ENCODE peak calls at places on chromosome 9, in ten cellular contexts. One of them, this sample, is unnamed.

GRCh38 chr9:87382902-87383301 is 114.8 kb upstream of the DAPK1 start:
- DNase-seq in transverse colon: no peak
- DNase-seq in psoas muscle: peak
- DNase-seq in CD4-positive, CD25-positive, alpha-beta regulatory T cell: no peak
- DNase-seq in fibroblast of lung: peak
- DNase-seq in IMR-90: peak
- DNase-seq in right lobe of liver: no peak
- DNase-seq in WERI-Rb-1: no peak
- DNase-seq in heart left ventricle: no peak
- DNase-seq in neural progenitor cell: no peak
- DNase-seq in this sample: no peak

GRCh38 chr9:107792006-107792405 is 302.4 kb upstream of the KLF4 start:
- DNase-seq in transverse colon: no peak
- DNase-seq in psoas muscle: no peak
- DNase-seq in CD4-positive, CD25-positive, alpha-beta regulatory T cell: no peak
- DNase-seq in fibroblast of lung: no peak
- DNase-seq in IMR-90: no peak
- DNase-seq in right lobe of liver: no peak
- DNase-seq in WERI-Rb-1: no peak
- DNase-seq in heart left ventricle: no peak
- DNase-seq in neural progenitor cell: no peak
- DNase-seq in this sample: no peak

GRCh38 chr9:86945868-86946711 is 1.2 kb downstream of the GAS1 start:
- DNase-seq in transverse colon: peak
- DNase-seq in psoas muscle: peak
- DNase-seq in CD4-positive, CD25-positive, alpha-beta regulatory T cell: peak
- DNase-seq in fibroblast of lung: peak
- DNase-seq in IMR-90: peak
- DNase-seq in right lobe of liver: peak
- DNase-seq in WERI-Rb-1: peak
- DNase-seq in heart left ventricle: peak
- DNase-seq in neural progenitor cell: peak
- DNase-seq in this sample: peak

GRCh38 chr9:34665381-34666250 is 3.2 kb upstream of the CCL27 start:
- DNase-seq in transverse colon: peak
- DNase-seq in psoas muscle: peak
- DNase-seq in CD4-positive, CD25-positive, alpha-beta regulatory T cell: peak
- DNase-seq in fibroblast of lung: peak
- DNase-seq in IMR-90: peak
- DNase-seq in right lobe of liver: peak
- DNase-seq in WERI-Rb-1: peak
- DNase-seq in heart left ventricle: peak
- DNase-seq in neural progenitor cell: peak
- DNase-seq in this sample: peak

GRCh38 chr9:37740631-37741328 is 12.8 kb upstream of the TRMT10B start:
- DNase-seq in transverse colon: no peak
- DNase-seq in psoas muscle: no peak
- DNase-seq in CD4-positive, CD25-positive, alpha-beta regulatory T cell: no peak
- DNase-seq in fibroblast of lung: no peak
- DNase-seq in IMR-90: no peak
- DNase-seq in right lobe of liver: no peak
- DNase-seq in WERI-Rb-1: no peak
- DNase-seq in heart left ventricle: no peak
- DNase-seq in neural progenitor cell: no peak
- DNase-seq in this sample: no peak

GRCh38 chr9:75548871-75549270 is 341.6 kb upstream of the PCSK5 start:
- DNase-seq in transverse colon: no peak
- DNase-seq in psoas muscle: no peak
- DNase-seq in CD4-positive, CD25-positive, alpha-beta regulatory T cell: no peak
- DNase-seq in fibroblast of lung: no peak
- DNase-seq in IMR-90: no peak
- DNase-seq in right lobe of liver: no peak
- DNase-seq in WERI-Rb-1: no peak
- DNase-seq in heart left ventricle: no peak
- DNase-seq in neural progenitor cell: no peak
- DNase-seq in this sample: no peak

GRCh38 chr9:94623253-94623652 is 16.1 kb downstream of the FBP1 start:
- DNase-seq in transverse colon: peak
- DNase-seq in psoas muscle: no peak
- DNase-seq in CD4-positive, CD25-positive, alpha-beta regulatory T cell: no peak
- DNase-seq in fibroblast of lung: peak
- DNase-seq in IMR-90: no peak
- DNase-seq in right lobe of liver: no peak
- DNase-seq in WERI-Rb-1: peak
- DNase-seq in heart left ventricle: no peak
- DNase-seq in neural progenitor cell: peak
- DNase-seq in this sample: no peak

GRCh38 chr9:134185536-134186011 is 21.2 kb upstream of the RNU6ATAC start:
- DNase-seq in transverse colon: no peak
- DNase-seq in psoas muscle: no peak
- DNase-seq in CD4-positive, CD25-positive, alpha-beta regulatory T cell: no peak
- DNase-seq in fibroblast of lung: peak
- DNase-seq in IMR-90: no peak
- DNase-seq in right lobe of liver: peak
- DNase-seq in WERI-Rb-1: no peak
- DNase-seq in heart left ventricle: no peak
- DNase-seq in neural progenitor cell: no peak
- DNase-seq in this sample: no peak

GRCh38 chr9:91789941-91790340 is 160.1 kb downstream of the ROR2 start:
- DNase-seq in transverse colon: no peak
- DNase-seq in psoas muscle: no peak
- DNase-seq in CD4-positive, CD25-positive, alpha-beta regulatory T cell: no peak
- DNase-seq in fibroblast of lung: no peak
- DNase-seq in IMR-90: peak
- DNase-seq in right lobe of liver: no peak
- DNase-seq in WERI-Rb-1: no peak
- DNase-seq in heart left ventricle: no peak
- DNase-seq in neural progenitor cell: no peak
- DNase-seq in this sample: no peak

GRCh38 chr9:17906841-17907779 is 328.2 kb downstream of the SH3GL2 start:
- DNase-seq in transverse colon: peak
- DNase-seq in psoas muscle: no peak
- DNase-seq in CD4-positive, CD25-positive, alpha-beta regulatory T cell: no peak
- DNase-seq in fibroblast of lung: no peak
- DNase-seq in IMR-90: no peak
- DNase-seq in right lobe of liver: peak
- DNase-seq in WERI-Rb-1: peak
- DNase-seq in heart left ventricle: no peak
- DNase-seq in neural progenitor cell: peak
- DNase-seq in this sample: no peak
- H3K27ac ChIP-seq in transverse colon: peak
- H3K27ac ChIP-seq in psoas muscle: no peak
- H3K27ac ChIP-seq in CD4-positive, CD25-positive, alpha-beta regulatory T cell: no peak
- H3K27ac ChIP-seq in fibroblast of lung: no peak
- H3K27ac ChIP-seq in IMR-90: no peak
- H3K27ac ChIP-seq in right lobe of liver: peak
- H3K27ac ChIP-seq in WERI-Rb-1: no peak
- H3K27ac ChIP-seq in heart left ventricle: no peak
- H3K27ac ChIP-seq in neural progenitor cell: no peak
- H3K27ac ChIP-seq in this sample: no peak

GRCh38 chr9:123323482-123324013 is 32.4 kb upstream of the CRB2 start:
- DNase-seq in transverse colon: no peak
- DNase-seq in psoas muscle: no peak
- DNase-seq in CD4-positive, CD25-positive, alpha-beta regulatory T cell: no peak
- DNase-seq in fibroblast of lung: no peak
- DNase-seq in IMR-90: no peak
- DNase-seq in right lobe of liver: no peak
- DNase-seq in WERI-Rb-1: no peak
- DNase-seq in heart left ventricle: no peak
- DNase-seq in neural progenitor cell: no peak
- DNase-seq in this sample: no peak
- H3K27ac ChIP-seq in transverse colon: no peak
- H3K27ac ChIP-seq in psoas muscle: no peak
- H3K27ac ChIP-seq in CD4-positive, CD25-positive, alpha-beta regulatory T cell: peak
- H3K27ac ChIP-seq in fibroblast of lung: no peak
- H3K27ac ChIP-seq in IMR-90: no peak
- H3K27ac ChIP-seq in right lobe of liver: no peak
- H3K27ac ChIP-seq in WERI-Rb-1: no peak
- H3K27ac ChIP-seq in heart left ventricle: no peak
- H3K27ac ChIP-seq in neural progenitor cell: no peak
- H3K27ac ChIP-seq in this sample: no peak

GRCh38 chr9:69303331-69303730 is 21.7 kb upstream of the ENTREP1 start:
- DNase-seq in transverse colon: no peak
- DNase-seq in psoas muscle: no peak
- DNase-seq in CD4-positive, CD25-positive, alpha-beta regulatory T cell: no peak
- DNase-seq in fibroblast of lung: no peak
- DNase-seq in IMR-90: no peak
- DNase-seq in right lobe of liver: no peak
- DNase-seq in WERI-Rb-1: no peak
- DNase-seq in heart left ventricle: no peak
- DNase-seq in neural progenitor cell: no peak
- DNase-seq in this sample: no peak

GRCh38 chr9:69308217-69308931 is 16.6 kb upstream of the ENTREP1 start:
- DNase-seq in transverse colon: no peak
- DNase-seq in psoas muscle: no peak
- DNase-seq in CD4-positive, CD25-positive, alpha-beta regulatory T cell: no peak
- DNase-seq in fibroblast of lung: no peak
- DNase-seq in IMR-90: no peak
- DNase-seq in right lobe of liver: no peak
- DNase-seq in WERI-Rb-1: no peak
- DNase-seq in heart left ventricle: no peak
- DNase-seq in neural progenitor cell: no peak
- DNase-seq in this sample: no peak

GRCh38 chr9:69313175-69313574 is 11.8 kb upstream of the ENTREP1 start:
- DNase-seq in transverse colon: no peak
- DNase-seq in psoas muscle: no peak
- DNase-seq in CD4-positive, CD25-positive, alpha-beta regulatory T cell: no peak
- DNase-seq in fibroblast of lung: no peak
- DNase-seq in IMR-90: no peak
- DNase-seq in right lobe of liver: no peak
- DNase-seq in WERI-Rb-1: no peak
- DNase-seq in heart left ventricle: no peak
- DNase-seq in neural progenitor cell: no peak
- DNase-seq in this sample: no peak

DNA sequence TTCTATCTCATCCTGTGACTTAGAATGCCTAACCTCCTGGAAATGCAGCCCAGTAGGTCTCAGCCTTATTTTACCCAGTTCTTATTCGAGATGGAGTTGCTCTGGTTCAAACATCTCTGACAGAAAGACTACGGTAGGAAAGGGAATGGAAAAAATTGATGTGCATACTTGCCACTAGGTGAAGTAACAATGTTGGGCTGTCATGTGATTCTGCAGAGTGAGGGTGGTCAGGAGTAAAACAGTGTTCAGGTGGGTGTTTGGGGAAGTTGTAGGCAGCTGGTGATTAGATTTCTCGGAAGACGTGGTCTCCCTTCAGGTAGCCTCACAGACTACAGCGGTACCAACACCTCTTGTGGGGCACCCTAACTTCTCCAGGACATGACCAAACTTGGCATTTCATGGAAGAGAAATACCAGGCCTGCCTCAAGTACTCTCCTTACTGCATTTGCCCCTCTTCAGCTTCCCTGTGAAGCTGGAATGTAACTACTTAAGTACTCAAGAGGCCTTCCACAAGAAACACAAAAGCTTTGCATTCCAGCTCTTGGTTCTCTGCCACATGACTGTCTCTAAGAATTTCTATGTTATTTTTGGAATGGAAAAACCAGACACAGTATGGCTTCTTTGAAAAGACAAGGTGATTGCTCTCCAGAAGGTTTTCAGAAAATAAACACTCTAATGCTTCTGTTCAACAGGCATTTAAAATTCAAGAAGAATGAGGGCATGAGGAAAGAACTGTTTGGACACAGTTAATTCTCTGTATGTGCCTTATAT is 17.4 kb upstream of the ENTREP1 start:
- DNase-seq in transverse colon: no peak
- DNase-seq in psoas muscle: no peak
- DNase-seq in CD4-positive, CD25-positive, alpha-beta regulatory T cell: no peak
- DNase-seq in fibroblast of lung: peak
- DNase-seq in IMR-90: peak
- DNase-seq in right lobe of liver: no peak
- DNase-seq in WERI-Rb-1: no peak
- DNase-seq in heart left ventricle: no peak
- DNase-seq in neural progenitor cell: peak
- DNase-seq in this sample: no peak
- H3K27ac ChIP-seq in transverse colon: no peak
- H3K27ac ChIP-seq in psoas muscle: no peak
- H3K27ac ChIP-seq in CD4-positive, CD25-positive, alpha-beta regulatory T cell: no peak
- H3K27ac ChIP-seq in fibroblast of lung: no peak
- H3K27ac ChIP-seq in IMR-90: no peak
- H3K27ac ChIP-seq in right lobe of liver: no peak
- H3K27ac ChIP-seq in WERI-Rb-1: no peak
- H3K27ac ChIP-seq in heart left ventricle: peak
- H3K27ac ChIP-seq in neural progenitor cell: peak
- H3K27ac ChIP-seq in this sample: no peak

GRCh38 chr9:131887680-131888079 is 147.8 kb upstream of the RAPGEF1 start:
- DNase-seq in transverse colon: no peak
- DNase-seq in psoas muscle: no peak
- DNase-seq in CD4-positive, CD25-positive, alpha-beta regulatory T cell: no peak
- DNase-seq in fibroblast of lung: no peak
- DNase-seq in IMR-90: no peak
- DNase-seq in right lobe of liver: no peak
- DNase-seq in WERI-Rb-1: no peak
- DNase-seq in heart left ventricle: no peak
- DNase-seq in neural progenitor cell: no peak
- DNase-seq in this sample: no peak

GRCh38 chr9:131888923-131889322 is 149.0 kb upstream of the RAPGEF1 start:
- DNase-seq in transverse colon: no peak
- DNase-seq in psoas muscle: no peak
- DNase-seq in CD4-positive, CD25-positive, alpha-beta regulatory T cell: no peak
- DNase-seq in fibroblast of lung: no peak
- DNase-seq in IMR-90: no peak
- DNase-seq in right lobe of liver: no peak
- DNase-seq in WERI-Rb-1: no peak
- DNase-seq in heart left ventricle: no peak
- DNase-seq in neural progenitor cell: no peak
- DNase-seq in this sample: no peak

GRCh38 chr9:131884222-131884621 is 144.3 kb upstream of the RAPGEF1 start:
- DNase-seq in transverse colon: no peak
- DNase-seq in psoas muscle: no peak
- DNase-seq in CD4-positive, CD25-positive, alpha-beta regulatory T cell: no peak
- DNase-seq in fibroblast of lung: no peak
- DNase-seq in IMR-90: no peak
- DNase-seq in right lobe of liver: peak
- DNase-seq in WERI-Rb-1: no peak
- DNase-seq in heart left ventricle: no peak
- DNase-seq in neural progenitor cell: no peak
- DNase-seq in this sample: no peak

GRCh38 chr9:131886839-131887238 is 147.0 kb upstream of the RAPGEF1 start:
- DNase-seq in transverse colon: no peak
- DNase-seq in psoas muscle: no peak
- DNase-seq in CD4-positive, CD25-positive, alpha-beta regulatory T cell: no peak
- DNase-seq in fibroblast of lung: peak
- DNase-seq in IMR-90: peak
- DNase-seq in right lobe of liver: no peak
- DNase-seq in WERI-Rb-1: no peak
- DNase-seq in heart left ventricle: no peak
- DNase-seq in neural progenitor cell: no peak
- DNase-seq in this sample: no peak

DNA sequence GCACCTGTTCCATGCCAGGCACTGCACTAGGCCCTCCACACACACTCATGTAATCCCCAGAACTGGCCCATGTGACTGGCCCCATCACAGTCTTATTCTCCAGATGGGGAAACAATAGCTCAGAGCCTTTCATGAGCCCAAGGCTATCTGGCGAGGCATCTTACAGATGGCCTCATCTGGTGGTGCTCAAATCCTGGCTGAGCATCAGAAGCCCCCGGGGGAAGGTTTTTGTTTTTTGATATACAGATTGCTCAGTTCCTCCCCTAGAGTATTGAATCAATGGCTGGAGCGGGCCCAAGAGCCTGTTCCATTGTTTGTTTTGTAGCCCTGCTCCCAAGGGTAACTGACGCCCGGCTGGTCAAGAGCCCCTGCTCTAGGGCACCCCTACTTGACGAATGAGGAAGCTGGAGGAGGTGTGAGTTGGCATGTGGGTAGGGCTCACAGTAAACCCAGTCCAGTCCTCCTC is 145.3 kb upstream of the RAPGEF1 start:
- DNase-seq in transverse colon: no peak
- DNase-seq in psoas muscle: no peak
- DNase-seq in CD4-positive, CD25-positive, alpha-beta regulatory T cell: no peak
- DNase-seq in fibroblast of lung: no peak
- DNase-seq in IMR-90: no peak
- DNase-seq in right lobe of liver: peak
- DNase-seq in WERI-Rb-1: no peak
- DNase-seq in heart left ventricle: no peak
- DNase-seq in neural progenitor cell: no peak
- DNase-seq in this sample: no peak
- H3K27ac ChIP-seq in transverse colon: no peak
- H3K27ac ChIP-seq in psoas muscle: no peak
- H3K27ac ChIP-seq in CD4-positive, CD25-positive, alpha-beta regulatory T cell: no peak
- H3K27ac ChIP-seq in fibroblast of lung: no peak
- H3K27ac ChIP-seq in IMR-90: no peak
- H3K27ac ChIP-seq in right lobe of liver: no peak
- H3K27ac ChIP-seq in WERI-Rb-1: no peak
- H3K27ac ChIP-seq in heart left ventricle: no peak
- H3K27ac ChIP-seq in neural progenitor cell: no peak
- H3K27ac ChIP-seq in this sample: no peak